ENCODE peak calls at places on chromosome 3, in six cellular contexts. L is activated T-cell treated with anti-CD3 and anti-CD28 coated beads, Interleukin-2, amount 50 U/mL, for 72 hours; V is SJSA1; N is activated T-helper 1 cell treated with Interleukin-2 at 50 U/mL for 16 hours; G is CD4-positive, alpha-beta T cell; D is GM23248. I is an unnamed sample.
A peak's percentile ranks its signal among the peaks of the same experiment; 100 is the strongest.

GRCh38 chr3:107753988-107754387 is 231.2 kb downstream of the BBX start:
- DNase-seq in L (no peak), V (no peak), N (no peak), G (no peak), D (no peak), I (no peak)

GRCh38 chr3:106454497-106454896 is 585.7 kb upstream of the CBLB start:
- DNase-seq in L (no peak), V (no peak), N (no peak), G (no peak), D (no peak), I (no peak)

GRCh38 chr3:38649500-38650247 is at the start of gene SCN5A:
- DNase-seq in L (peak; percentile 53), V (peak; percentile 70), N (peak; percentile 23), G (peak; percentile 35), D (peak; percentile 36), I (peak; percentile 45)

GRCh38 chr3:31936661-31937060 is 44.4 kb downstream of the OSBPL10 start:
- DNase-seq in L (no peak), V (no peak), N (no peak), G (no peak), D (no peak), I (no peak)

GRCh38 chr3:10437995-10438901 is 67.1 kb downstream of the ATP2B2 start:
- DNase-seq in L (no peak), V (peak; percentile 74), N (no peak), G (no peak), D (peak; percentile 77), I (no peak)

GRCh38 chr3:108406661-108407206 is 103.7 kb downstream of the MYH15 start:
- DNase-seq in L (peak; percentile 26), V (no peak), N (no peak), G (no peak), D (peak; percentile 68), I (no peak)

GRCh38 chr3:111616417-111617105 is 21.4 kb upstream of the ZBED2 start:
- DNase-seq in L (peak; percentile 80), V (peak; percentile 47), N (peak; percentile 43), G (peak; percentile 44), D (peak; percentile 52), I (no peak)

GRCh38 chr3:30073622-30074021 is 532.8 kb upstream of the TGFBR2 start:
- DNase-seq in L (no peak), V (no peak), N (no peak), G (no peak), D (peak; percentile 37), I (no peak)

GRCh38 chr3:131388400-131388799 is 6.8 kb downstream of the NUDT16 start:
- DNase-seq in L (no peak), V (no peak), N (no peak), G (no peak), D (peak; percentile 48), I (no peak)

GRCh38 chr3:66823010-66823399 is 175.1 kb upstream of the KBTBD8 start:
- DNase-seq in L (no peak), V (no peak), N (no peak), G (no peak), D (no peak), I (no peak)

GRCh38 chr3:49158108-49158709 is 7.9 kb downstream of the CCDC71 start:
- DNase-seq in L (peak; percentile 59), V (no peak), N (peak; percentile 38), G (peak; percentile 68), D (peak; percentile 25), I (peak; percentile 35)